ENCODE peak calls at places on chromosomes 4 and X, in four cellular contexts. One of them, this sample, is unnamed.

GRCh38 chrX:33183366-33183765 is 28.0 kb downstream of the DMD start:
- DNase-seq in SK-N-SH: peak; percentile 9
- DNase-seq in HepG2: no peak
- DNase-seq in GM12878: no peak
- DNase-seq in this sample: no peak

GRCh38 chr4:186021461-186022167 is 47.3 kb upstream of the TLR3 start:
- DNase-seq in SK-N-SH: peak; percentile 82
- DNase-seq in GM12878: no peak
- DNase-seq in HepG2: peak; percentile 30
- DNase-seq in this sample: peak; percentile 40

GRCh38 chrX:19949340-19949739 is 41.5 kb downstream of the BCLAF3 start:
- DNase-seq in HepG2: no peak
- DNase-seq in SK-N-SH: no peak
- DNase-seq in GM12878: no peak
- DNase-seq in this sample: no peak

GRCh38 chrX:16797358-16797757 is 11.1 kb downstream of the TXLNG start:
- DNase-seq in SK-N-SH: no peak
- DNase-seq in HepG2: no peak
- DNase-seq in GM12878: no peak
- DNase-seq in this sample: no peak

GRCh38 chrX:45479835-45480422 is 279.3 kb upstream of the DIPK2B start:
- DNase-seq in SK-N-SH: no peak
- DNase-seq in GM12878: no peak
- DNase-seq in HepG2: peak; percentile 63
- DNase-seq in this sample: no peak

GRCh38 chrX:70046978-70047377 is 2.8 kb downstream of the AWAT2 start:
- DNase-seq in GM12878: no peak
- DNase-seq in SK-N-SH: no peak
- DNase-seq in HepG2: no peak
- DNase-seq in this sample: no peak

GRCh38 chrX:135596495-135596894 is 76.0 kb downstream of the INTS6L start:
- DNase-seq in HepG2: peak; percentile 2
- DNase-seq in SK-N-SH: peak; percentile 60
- DNase-seq in GM12878: no peak
- DNase-seq in this sample: peak; percentile 1

GRCh38 chr4:7421356-7422097 is 13.2 kb downstream of the PSAPL1 start:
- DNase-seq in HepG2: no peak
- DNase-seq in SK-N-SH: peak; percentile 15
- DNase-seq in GM12878: no peak
- DNase-seq in this sample: no peak

GRCh38 chr4:3643518-3644433 is 111.6 kb upstream of the LRPAP1 start:
- DNase-seq in HepG2: no peak
- DNase-seq in SK-N-SH: no peak
- DNase-seq in GM12878: no peak
- DNase-seq in this sample: no peak

GRCh38 chr4:114052227-114052626 is 72.8 kb upstream of the ARSJ start:
- DNase-seq in GM12878: no peak
- DNase-seq in HepG2: no peak
- DNase-seq in SK-N-SH: no peak
- DNase-seq in this sample: no peak

GRCh38 chr4:93710847-93711430 is 117.6 kb upstream of the ATOH1 start:
- DNase-seq in SK-N-SH: no peak
- DNase-seq in HepG2: no peak
- DNase-seq in GM12878: no peak
- DNase-seq in this sample: no peak
- TF ChIP-seq JUND in SK-N-SH: no peak
- TF ChIP-seq JUND in HepG2: no peak
- TF ChIP-seq JUND in GM12878: no peak
- TF ChIP-seq JUND in this sample: no peak

DNA sequence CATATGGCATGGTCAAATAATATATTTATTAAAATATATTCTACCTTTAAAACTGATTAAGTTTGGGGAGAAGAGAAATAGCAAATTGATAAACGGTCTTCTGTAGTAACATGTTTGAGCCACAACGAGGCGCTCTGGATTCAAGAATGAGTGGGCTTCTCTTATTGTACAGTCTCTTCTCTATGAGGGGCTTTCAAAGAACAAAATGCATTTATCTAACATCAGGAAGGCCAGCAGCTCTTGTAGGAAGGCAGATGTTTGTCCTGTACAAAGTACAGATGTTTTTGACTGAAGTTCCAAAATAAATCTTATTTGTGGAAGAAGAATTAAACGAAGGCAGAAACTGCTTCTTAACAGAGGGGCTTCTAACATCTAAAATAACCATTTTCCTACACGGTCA is 153.6 kb downstream of the RASL11B start:
- DNase-seq in SK-N-SH: peak; percentile 36
- DNase-seq in HepG2: peak; percentile 66
- DNase-seq in GM12878: no peak
- DNase-seq in this sample: no peak
- TF ChIP-seq JUND in SK-N-SH: no peak
- TF ChIP-seq JUND in HepG2: no peak
- TF ChIP-seq JUND in GM12878: no peak
- TF ChIP-seq JUND in this sample: no peak

GRCh38 chr4:108336076-108336475 is 167.3 kb upstream of the LEF1 start:
- DNase-seq in SK-N-SH: no peak
- DNase-seq in GM12878: no peak
- DNase-seq in HepG2: no peak
- DNase-seq in this sample: no peak
- TF ChIP-seq JUND in SK-N-SH: no peak
- TF ChIP-seq JUND in GM12878: no peak
- TF ChIP-seq JUND in HepG2: no peak
- TF ChIP-seq JUND in this sample: no peak

GRCh38 chrX:154355094-154355775 is 19.2 kb downstream of the FLNA start:
- DNase-seq in HepG2: no peak
- DNase-seq in GM12878: no peak
- DNase-seq in SK-N-SH: no peak
- DNase-seq in this sample: no peak
- TF ChIP-seq JUND in HepG2: no peak
- TF ChIP-seq JUND in GM12878: no peak
- TF ChIP-seq JUND in SK-N-SH: no peak
- TF ChIP-seq JUND in this sample: no peak

GRCh38 chrX:101079736-101080135 is 1.1 kb downstream of the TMEM35A start:
- DNase-seq in GM12878: no peak
- DNase-seq in HepG2: no peak
- DNase-seq in SK-N-SH: no peak
- DNase-seq in this sample: no peak
- TF ChIP-seq JUND in GM12878: no peak
- TF ChIP-seq JUND in HepG2: no peak
- TF ChIP-seq JUND in SK-N-SH: no peak
- TF ChIP-seq JUND in this sample: no peak

DNA sequence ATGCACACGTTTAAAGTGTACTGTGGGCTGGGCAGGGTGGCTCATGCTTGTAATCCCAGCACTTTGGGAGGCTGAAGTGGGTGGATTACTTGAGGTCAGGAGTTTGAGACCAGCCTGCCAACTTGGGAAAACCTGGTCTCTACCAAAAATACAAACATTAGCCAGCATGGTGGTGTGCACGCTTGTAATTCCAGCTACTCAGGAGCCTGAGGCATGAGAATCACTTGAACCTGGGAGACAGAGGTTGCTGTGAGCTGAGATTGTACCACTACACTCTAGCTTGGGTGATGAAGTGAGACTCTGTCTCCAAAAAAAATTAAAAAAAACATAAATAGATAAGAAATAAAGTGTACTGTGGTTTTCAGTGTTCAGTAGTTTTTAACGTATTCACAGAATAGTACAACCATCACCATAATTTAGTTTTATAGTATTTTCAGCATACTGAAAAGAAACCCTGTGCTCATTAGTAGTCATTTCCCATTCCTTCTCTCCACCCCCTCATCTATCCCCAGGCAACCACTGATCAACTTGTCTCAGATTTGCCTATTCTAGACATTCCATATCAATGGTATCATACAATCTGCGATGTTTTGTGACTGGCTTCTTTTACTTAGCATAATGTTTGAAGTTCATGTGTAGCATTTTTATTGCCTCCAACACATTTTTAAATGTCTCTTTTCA is 19.1 kb downstream of the SLAIN2 start:
- DNase-seq in GM12878: no peak
- DNase-seq in SK-N-SH: no peak
- DNase-seq in HepG2: no peak
- DNase-seq in this sample: no peak
- TF ChIP-seq JUND in GM12878: no peak
- TF ChIP-seq JUND in SK-N-SH: no peak
- TF ChIP-seq JUND in HepG2: no peak
- TF ChIP-seq JUND in this sample: no peak

GRCh38 chr4:909821-910220 is 22.3 kb downstream of the GAK start:
- DNase-seq in HepG2: no peak
- DNase-seq in GM12878: no peak
- DNase-seq in SK-N-SH: no peak
- DNase-seq in this sample: no peak
- TF ChIP-seq JUND in HepG2: no peak
- TF ChIP-seq JUND in GM12878: no peak
- TF ChIP-seq JUND in SK-N-SH: no peak
- TF ChIP-seq JUND in this sample: no peak

DNA sequence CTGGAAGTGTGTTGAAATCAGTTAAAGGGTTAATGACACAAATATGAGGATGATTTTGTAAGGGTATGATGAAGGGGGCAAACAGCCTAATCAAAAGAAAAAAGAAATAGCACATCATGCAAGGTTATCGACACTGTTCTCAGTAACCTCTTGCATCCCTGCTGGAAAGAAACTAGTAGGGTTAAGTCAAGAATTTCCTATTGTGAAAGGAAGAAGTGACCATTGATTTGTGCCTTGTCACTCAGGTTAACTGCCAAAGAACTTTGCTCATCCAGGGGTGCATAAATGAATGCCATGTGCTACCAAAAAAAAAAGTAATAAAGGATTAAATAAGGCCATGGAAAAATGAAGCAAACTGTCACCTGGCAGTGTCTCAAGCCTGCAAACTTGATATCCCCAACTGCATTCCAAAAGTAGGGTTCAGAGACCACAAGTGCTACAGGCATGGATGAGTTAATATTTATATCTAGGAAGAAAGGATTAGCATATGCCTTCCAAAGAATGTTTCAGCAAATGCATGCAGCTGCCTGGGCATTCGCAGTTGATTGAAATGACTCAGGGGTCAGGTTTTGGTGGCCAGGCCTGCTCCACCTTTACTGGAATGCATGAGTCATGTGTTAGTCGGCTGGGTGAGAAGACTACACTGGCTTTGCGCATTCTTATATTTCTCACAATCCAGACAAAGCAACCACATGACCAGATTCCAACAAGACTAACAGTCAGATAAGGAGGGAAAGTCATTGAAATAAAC is 78.4 kb upstream of the ATXN3L start:
- DNase-seq in GM12878: no peak
- DNase-seq in HepG2: peak; percentile 70
- DNase-seq in SK-N-SH: no peak
- DNase-seq in this sample: peak; percentile 67
- TF ChIP-seq JUND in GM12878: no peak
- TF ChIP-seq JUND in HepG2: no peak
- TF ChIP-seq JUND in SK-N-SH: peak; percentile 100
- TF ChIP-seq JUND in this sample: peak; percentile 39

DNA sequence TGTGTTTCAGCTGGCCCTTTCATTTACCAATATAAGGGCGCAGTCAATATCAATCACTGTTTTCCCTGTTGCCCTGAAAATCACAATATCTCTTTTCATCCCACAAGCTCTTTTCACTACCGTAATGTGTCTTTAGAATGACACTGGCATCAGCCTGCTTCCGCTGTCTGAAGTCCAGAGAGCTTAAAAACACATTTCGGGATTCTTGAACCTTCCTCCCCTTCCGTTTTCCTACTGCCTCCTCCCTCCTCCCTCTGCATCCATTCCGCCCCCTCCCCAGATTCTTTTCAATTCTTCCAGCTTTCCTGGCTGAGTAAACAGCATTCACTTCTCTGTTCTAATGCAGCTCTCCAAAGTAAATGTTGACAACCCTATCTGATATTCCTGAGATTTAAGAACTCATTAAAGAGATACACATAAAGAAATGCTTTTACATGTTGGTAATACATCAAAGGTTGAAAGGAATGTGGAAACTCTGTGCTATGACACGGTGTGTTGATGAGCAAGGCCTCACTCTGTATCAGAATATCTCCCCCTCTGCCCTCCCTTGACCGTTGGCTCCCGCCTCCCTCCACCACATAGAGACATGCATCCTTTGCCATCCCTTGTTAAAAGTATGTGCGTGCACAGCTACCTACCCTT is 83.5 kb upstream of the SPRY1 start:
- DNase-seq in HepG2: peak; percentile 72
- DNase-seq in SK-N-SH: no peak
- DNase-seq in GM12878: no peak
- DNase-seq in this sample: no peak
- TF ChIP-seq JUND in HepG2: no peak
- TF ChIP-seq JUND in SK-N-SH: no peak
- TF ChIP-seq JUND in GM12878: no peak
- TF ChIP-seq JUND in this sample: no peak